ENCODE peak calls at places on chromosomes 6 and 20, in six cellular contexts. One of them, this sample, is unnamed.

GRCh38 chr6:125792172-125792571 is 1.4 kb downstream of the NCOA7 start:
- DNase-seq in GM10248: no peak
- DNase-seq in lower leg skin: no peak
- DNase-seq in HL-60: peak; percentile 36
- DNase-seq in AG04449: no peak
- DNase-seq in RWPE2: no peak
- DNase-seq in this sample: no peak

GRCh38 chr6:149733321-149733720 is 13.0 kb downstream of the NUP43 start:
- DNase-seq in RWPE2: no peak
- DNase-seq in GM10248: no peak
- DNase-seq in HL-60: no peak
- DNase-seq in AG04449: no peak
- DNase-seq in lower leg skin: no peak
- DNase-seq in this sample: no peak

GRCh38 chr6:170438402-170438753 is 114.7 kb downstream of the PSMB1 start:
- DNase-seq in HL-60: no peak
- DNase-seq in lower leg skin: peak; percentile 93
- DNase-seq in RWPE2: peak; percentile 99
- DNase-seq in GM10248: peak; percentile 82
- DNase-seq in AG04449: peak; percentile 93
- DNase-seq in this sample: peak; percentile 85

GRCh38 chr6:48080227-48081009 is 30.6 kb downstream of the PTCHD4 start:
- DNase-seq in HL-60: no peak
- DNase-seq in RWPE2: no peak
- DNase-seq in lower leg skin: no peak
- DNase-seq in AG04449: no peak
- DNase-seq in GM10248: no peak
- DNase-seq in this sample: no peak

GRCh38 chr6:114194362-114195343 is 148.2 kb downstream of the HS3ST5 start:
- DNase-seq in RWPE2: no peak
- DNase-seq in GM10248: no peak
- DNase-seq in HL-60: no peak
- DNase-seq in AG04449: no peak
- DNase-seq in lower leg skin: no peak
- DNase-seq in this sample: no peak

GRCh38 chr6:73017473-73017872 is 207.8 kb downstream of the KHDC1L start:
- DNase-seq in lower leg skin: no peak
- DNase-seq in HL-60: no peak
- DNase-seq in GM10248: no peak
- DNase-seq in AG04449: no peak
- DNase-seq in RWPE2: no peak
- DNase-seq in this sample: no peak

GRCh38 chr6:40343887-40344565 is 243.1 kb downstream of the LRFN2 start:
- DNase-seq in GM10248: no peak
- DNase-seq in HL-60: no peak
- DNase-seq in AG04449: no peak
- DNase-seq in RWPE2: no peak
- DNase-seq in lower leg skin: peak; percentile 56
- DNase-seq in this sample: no peak

GRCh38 chr6:107539849-107540464 is 50.0 kb downstream of the SOBP start:
- DNase-seq in GM10248: no peak
- DNase-seq in RWPE2: no peak
- DNase-seq in lower leg skin: no peak
- DNase-seq in AG04449: no peak
- DNase-seq in HL-60: no peak
- DNase-seq in this sample: no peak

GRCh38 chr6:169035381-169036280 is 218.0 kb downstream of the THBS2 start:
- DNase-seq in lower leg skin: peak; percentile 73
- DNase-seq in HL-60: no peak
- DNase-seq in GM10248: no peak
- DNase-seq in RWPE2: no peak
- DNase-seq in AG04449: peak; percentile 84
- DNase-seq in this sample: no peak

GRCh38 chr20:4113996-4114603 is 98.7 kb upstream of the RNF24 start:
- DNase-seq in lower leg skin: no peak
- DNase-seq in HL-60: no peak
- DNase-seq in GM10248: no peak
- DNase-seq in RWPE2: no peak
- DNase-seq in AG04449: no peak
- DNase-seq in this sample: no peak

GRCh38 chr6:39923394-39923793 is 10.9 kb downstream of the MOCS1 start:
- DNase-seq in lower leg skin: no peak
- DNase-seq in HL-60: no peak
- DNase-seq in GM10248: no peak
- DNase-seq in RWPE2: no peak
- DNase-seq in AG04449: no peak
- DNase-seq in this sample: no peak

GRCh38 chr6:53512631-53513030 is 32.3 kb downstream of the GCLC start:
- DNase-seq in RWPE2: no peak
- DNase-seq in GM10248: no peak
- DNase-seq in AG04449: no peak
- DNase-seq in HL-60: no peak
- DNase-seq in lower leg skin: no peak
- DNase-seq in this sample: no peak

GRCh38 chr6:142696689-142697088 is 248.3 kb downstream of the HIVEP2 start:
- DNase-seq in RWPE2: no peak
- DNase-seq in GM10248: no peak
- DNase-seq in AG04449: no peak
- DNase-seq in lower leg skin: no peak
- DNase-seq in HL-60: no peak
- DNase-seq in this sample: no peak

GRCh38 chr6:155426408-155426945 is 29.2 kb downstream of the NOX3 start:
- DNase-seq in GM10248: no peak
- DNase-seq in HL-60: no peak
- DNase-seq in RWPE2: no peak
- DNase-seq in AG04449: no peak
- DNase-seq in lower leg skin: no peak
- DNase-seq in this sample: no peak
- TF ChIP-seq CTCF in GM10248: no peak
- TF ChIP-seq CTCF in HL-60: no peak
- TF ChIP-seq CTCF in RWPE2: no peak
- TF ChIP-seq CTCF in AG04449: no peak
- TF ChIP-seq CTCF in lower leg skin: no peak
- TF ChIP-seq CTCF in this sample: no peak

GRCh38 chr20:50848341-50848808 is 53.5 kb downstream of the BCAS4 start:
- DNase-seq in GM10248: no peak
- DNase-seq in RWPE2: peak; percentile 93
- DNase-seq in AG04449: no peak
- DNase-seq in HL-60: no peak
- DNase-seq in lower leg skin: no peak
- DNase-seq in this sample: no peak
- TF ChIP-seq CTCF in GM10248: no peak
- TF ChIP-seq CTCF in RWPE2: no peak
- TF ChIP-seq CTCF in AG04449: no peak
- TF ChIP-seq CTCF in HL-60: no peak
- TF ChIP-seq CTCF in lower leg skin: no peak
- TF ChIP-seq CTCF in this sample: no peak

DNA sequence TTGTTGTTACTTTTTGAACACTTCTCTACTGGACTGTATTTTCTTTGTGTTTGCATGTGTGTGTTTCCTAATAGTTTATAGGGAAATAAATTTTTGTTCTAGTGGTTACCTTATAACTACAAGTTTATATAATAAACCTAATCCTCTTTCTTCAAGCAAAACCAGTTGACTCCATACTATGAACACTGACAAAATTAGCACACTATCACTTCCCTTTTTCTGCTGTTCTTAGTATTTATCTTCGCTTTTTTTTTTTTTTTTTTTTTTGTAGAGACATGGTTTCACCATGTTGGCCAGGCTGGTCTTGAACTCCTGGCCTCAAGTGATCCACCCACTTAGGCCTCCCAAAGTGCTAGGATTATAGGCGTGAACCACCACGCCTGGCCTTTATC is 25.0 kb upstream of the C6orf62 start:
- DNase-seq in RWPE2: no peak
- DNase-seq in GM10248: peak; percentile 44
- DNase-seq in HL-60: no peak
- DNase-seq in lower leg skin: no peak
- DNase-seq in AG04449: no peak
- DNase-seq in this sample: peak; percentile 48
- TF ChIP-seq CTCF in RWPE2: no peak
- TF ChIP-seq CTCF in GM10248: no peak
- TF ChIP-seq CTCF in HL-60: no peak
- TF ChIP-seq CTCF in lower leg skin: no peak
- TF ChIP-seq CTCF in AG04449: no peak
- TF ChIP-seq CTCF in this sample: no peak

DNA sequence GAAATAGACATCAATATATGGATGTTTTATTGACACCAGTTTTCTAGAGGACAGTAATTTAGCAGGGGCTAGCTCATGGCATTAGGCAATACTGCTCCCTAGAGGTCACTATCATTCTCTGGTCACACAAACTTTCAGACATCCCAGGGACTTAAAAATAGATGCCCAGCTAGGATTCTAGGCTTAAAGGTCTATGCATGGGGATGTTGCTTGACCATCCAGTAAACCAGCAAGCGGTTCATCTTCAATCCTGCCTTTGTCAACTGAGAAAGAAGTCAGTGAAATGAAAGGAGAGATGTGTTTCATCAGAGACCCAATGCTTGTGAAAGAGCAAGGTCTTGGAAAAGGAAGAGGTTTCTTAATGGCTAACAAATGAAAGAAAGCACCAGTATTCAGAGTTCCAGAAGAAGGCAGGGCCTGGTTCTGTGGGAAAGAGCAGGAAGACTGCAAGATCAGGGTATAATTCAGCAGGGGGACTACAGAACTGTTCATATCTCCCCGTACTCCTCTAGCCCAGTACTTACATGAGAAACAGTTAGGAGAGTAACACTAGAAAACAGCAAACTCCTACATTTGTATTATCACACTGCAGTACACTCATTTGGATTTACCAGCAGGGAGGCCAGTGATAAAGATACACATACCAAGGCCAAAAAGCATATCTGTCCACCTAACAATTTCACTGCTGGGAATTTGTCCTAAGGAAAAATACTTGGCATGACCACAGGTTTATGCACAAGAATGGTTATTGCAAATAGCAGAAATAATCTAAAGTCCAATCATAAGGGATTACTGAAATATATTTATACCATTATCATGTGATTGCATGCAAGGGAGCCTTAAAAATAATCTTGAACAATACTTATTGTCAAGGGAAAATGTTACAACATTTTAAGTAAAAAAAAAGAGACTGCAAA is 151.4 kb upstream of the LAMA2 start:
- DNase-seq in RWPE2: no peak
- DNase-seq in lower leg skin: no peak
- DNase-seq in AG04449: no peak
- DNase-seq in GM10248: peak; percentile 13
- DNase-seq in HL-60: no peak
- DNase-seq in this sample: peak; percentile 18
- TF ChIP-seq CTCF in RWPE2: peak; percentile 93
- TF ChIP-seq CTCF in lower leg skin: no peak
- TF ChIP-seq CTCF in AG04449: peak; percentile 64
- TF ChIP-seq CTCF in GM10248: peak; percentile 37
- TF ChIP-seq CTCF in HL-60: no peak
- TF ChIP-seq CTCF in this sample: peak; percentile 40

DNA sequence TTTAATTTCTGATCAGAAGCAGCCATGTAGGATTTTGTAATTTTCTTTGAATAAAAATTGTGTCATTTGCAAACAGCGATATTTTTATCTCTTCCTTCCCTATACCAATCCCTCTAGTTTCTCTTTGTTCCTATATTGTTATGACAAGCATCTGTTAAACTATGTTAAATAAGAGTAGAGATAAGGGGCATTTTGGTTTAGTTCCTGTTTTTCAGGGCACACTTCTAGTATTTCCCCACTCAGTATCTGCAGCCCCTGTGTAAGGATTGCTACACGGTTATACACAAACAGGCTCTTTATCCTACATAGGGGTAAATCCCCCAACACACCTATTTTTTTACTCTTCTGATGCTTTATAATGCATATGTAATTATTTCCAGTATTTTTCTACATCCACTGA is 42.1 kb downstream of the TRERF1 start:
- DNase-seq in lower leg skin: no peak
- DNase-seq in RWPE2: no peak
- DNase-seq in HL-60: peak; percentile 30
- DNase-seq in AG04449: no peak
- DNase-seq in GM10248: no peak
- DNase-seq in this sample: no peak
- TF ChIP-seq CTCF in lower leg skin: no peak
- TF ChIP-seq CTCF in RWPE2: no peak
- TF ChIP-seq CTCF in HL-60: no peak
- TF ChIP-seq CTCF in AG04449: no peak
- TF ChIP-seq CTCF in GM10248: no peak
- TF ChIP-seq CTCF in this sample: no peak

GRCh38 chr20:36540551-36541211 is 638 bp upstream of the MYL9 start:
- DNase-seq in GM10248: no peak
- DNase-seq in lower leg skin: no peak
- DNase-seq in HL-60: no peak
- DNase-seq in AG04449: no peak
- DNase-seq in RWPE2: peak; percentile 84
- DNase-seq in this sample: no peak
- TF ChIP-seq CTCF in GM10248: no peak
- TF ChIP-seq CTCF in lower leg skin: no peak
- TF ChIP-seq CTCF in HL-60: no peak
- TF ChIP-seq CTCF in AG04449: no peak
- TF ChIP-seq CTCF in RWPE2: no peak
- TF ChIP-seq CTCF in this sample: no peak